ENCODE peak calls at places on chromosomes 11 and 22, in five cellular contexts. One of them, this sample, is unnamed.

GRCh38 chr11:67564230-67564629 is 19.4 kb upstream of the GSTP1 start:
- DNase-seq in naive thymus-derived CD8-positive, alpha-beta T cell: no peak
- DNase-seq in fibroblast of mammary gland: peak; percentile 50
- DNase-seq in GM04504: no peak
- DNase-seq in stimulated activated CD4-positive, alpha-beta T cell treated with anti-CD3 and anti-CD28 coated beads, Interleukin-2, amount 100 ng/mL, for 48 hours: no peak
- DNase-seq in this sample: no peak

GRCh38 chr11:63880031-63880841 is 36.7 kb downstream of the RCOR2 start:
- DNase-seq in stimulated activated CD4-positive, alpha-beta T cell treated with anti-CD3 and anti-CD28 coated beads, Interleukin-2, amount 100 ng/mL, for 48 hours: no peak
- DNase-seq in fibroblast of mammary gland: peak; percentile 79
- DNase-seq in GM04504: peak; percentile 58
- DNase-seq in naive thymus-derived CD8-positive, alpha-beta T cell: no peak
- DNase-seq in this sample: no peak

GRCh38 chr22:45629469-45630089 is 42.1 kb upstream of the ATXN10 start:
- DNase-seq in naive thymus-derived CD8-positive, alpha-beta T cell: no peak
- DNase-seq in stimulated activated CD4-positive, alpha-beta T cell treated with anti-CD3 and anti-CD28 coated beads, Interleukin-2, amount 100 ng/mL, for 48 hours: no peak
- DNase-seq in GM04504: no peak
- DNase-seq in fibroblast of mammary gland: no peak
- DNase-seq in this sample: no peak

GRCh38 chr11:8260202-8260996 is 3.3 kb downstream of the LMO1 start:
- DNase-seq in fibroblast of mammary gland: no peak
- DNase-seq in stimulated activated CD4-positive, alpha-beta T cell treated with anti-CD3 and anti-CD28 coated beads, Interleukin-2, amount 100 ng/mL, for 48 hours: no peak
- DNase-seq in GM04504: no peak
- DNase-seq in naive thymus-derived CD8-positive, alpha-beta T cell: no peak
- DNase-seq in this sample: no peak

GRCh38 chr11:57567512-57568329 is at the start of gene UBE2L6:
- DNase-seq in naive thymus-derived CD8-positive, alpha-beta T cell: peak; percentile 56
- DNase-seq in stimulated activated CD4-positive, alpha-beta T cell treated with anti-CD3 and anti-CD28 coated beads, Interleukin-2, amount 100 ng/mL, for 48 hours: peak; percentile 48
- DNase-seq in GM04504: peak; percentile 9
- DNase-seq in fibroblast of mammary gland: peak; percentile 18
- DNase-seq in this sample: peak; percentile 69

GRCh38 chr11:73962097-73962705 is 11.4 kb downstream of the DNAJB13 start:
- DNase-seq in stimulated activated CD4-positive, alpha-beta T cell treated with anti-CD3 and anti-CD28 coated beads, Interleukin-2, amount 100 ng/mL, for 48 hours: no peak
- DNase-seq in fibroblast of mammary gland: peak; percentile 15
- DNase-seq in naive thymus-derived CD8-positive, alpha-beta T cell: no peak
- DNase-seq in GM04504: no peak
- DNase-seq in this sample: no peak

GRCh38 chr11:22539851-22540376 is 85.7 kb downstream of the FANCF start:
- DNase-seq in GM04504: no peak
- DNase-seq in naive thymus-derived CD8-positive, alpha-beta T cell: no peak
- DNase-seq in stimulated activated CD4-positive, alpha-beta T cell treated with anti-CD3 and anti-CD28 coated beads, Interleukin-2, amount 100 ng/mL, for 48 hours: no peak
- DNase-seq in fibroblast of mammary gland: peak; percentile 35
- DNase-seq in this sample: no peak

GRCh38 chr11:16945671-16946469 is 68.3 kb downstream of the PLEKHA7 start:
- DNase-seq in GM04504: peak; percentile 5
- DNase-seq in naive thymus-derived CD8-positive, alpha-beta T cell: no peak
- DNase-seq in fibroblast of mammary gland: peak; percentile 57
- DNase-seq in stimulated activated CD4-positive, alpha-beta T cell treated with anti-CD3 and anti-CD28 coated beads, Interleukin-2, amount 100 ng/mL, for 48 hours: peak; percentile 25
- DNase-seq in this sample: peak; percentile 38

GRCh38 chr11:125180413-125181305 is 16.1 kb downstream of the PKNOX2 start:
- DNase-seq in naive thymus-derived CD8-positive, alpha-beta T cell: no peak
- DNase-seq in stimulated activated CD4-positive, alpha-beta T cell treated with anti-CD3 and anti-CD28 coated beads, Interleukin-2, amount 100 ng/mL, for 48 hours: no peak
- DNase-seq in fibroblast of mammary gland: peak; percentile 15
- DNase-seq in GM04504: no peak
- DNase-seq in this sample: no peak

GRCh38 chr11:36452987-36453386 is 57.1 kb downstream of the TRAF6 start:
- DNase-seq in fibroblast of mammary gland: no peak
- DNase-seq in GM04504: no peak
- DNase-seq in stimulated activated CD4-positive, alpha-beta T cell treated with anti-CD3 and anti-CD28 coated beads, Interleukin-2, amount 100 ng/mL, for 48 hours: no peak
- DNase-seq in naive thymus-derived CD8-positive, alpha-beta T cell: no peak
- DNase-seq in this sample: no peak

GRCh38 chr11:71477637-71478011 is 24.6 kb downstream of the NADSYN1 start:
- DNase-seq in stimulated activated CD4-positive, alpha-beta T cell treated with anti-CD3 and anti-CD28 coated beads, Interleukin-2, amount 100 ng/mL, for 48 hours: no peak
- DNase-seq in naive thymus-derived CD8-positive, alpha-beta T cell: no peak
- DNase-seq in GM04504: no peak
- DNase-seq in fibroblast of mammary gland: no peak
- DNase-seq in this sample: no peak

GRCh38 chr22:26461188-26461810 is 22.3 kb downstream of the HPS4 start:
- DNase-seq in GM04504: no peak
- DNase-seq in fibroblast of mammary gland: peak; percentile 50
- DNase-seq in stimulated activated CD4-positive, alpha-beta T cell treated with anti-CD3 and anti-CD28 coated beads, Interleukin-2, amount 100 ng/mL, for 48 hours: peak; percentile 33
- DNase-seq in naive thymus-derived CD8-positive, alpha-beta T cell: peak; percentile 29
- DNase-seq in this sample: no peak

GRCh38 chr11:75100314-75100713 is 3.6 kb upstream of the OR2AT4 start:
- DNase-seq in fibroblast of mammary gland: peak; percentile 77
- DNase-seq in naive thymus-derived CD8-positive, alpha-beta T cell: no peak
- DNase-seq in stimulated activated CD4-positive, alpha-beta T cell treated with anti-CD3 and anti-CD28 coated beads, Interleukin-2, amount 100 ng/mL, for 48 hours: peak; percentile 25
- DNase-seq in GM04504: no peak
- DNase-seq in this sample: peak; percentile 33

GRCh38 chr22:36277482-36278291 is 24.8 kb downstream of the APOL1 start:
- DNase-seq in stimulated activated CD4-positive, alpha-beta T cell treated with anti-CD3 and anti-CD28 coated beads, Interleukin-2, amount 100 ng/mL, for 48 hours: peak; percentile 61
- DNase-seq in GM04504: no peak
- DNase-seq in fibroblast of mammary gland: peak; percentile 64
- DNase-seq in naive thymus-derived CD8-positive, alpha-beta T cell: peak; percentile 57
- DNase-seq in this sample: peak; percentile 65

GRCh38 chr22:39253427-39254070 is 8.8 kb upstream of the PDGFB start:
- DNase-seq in fibroblast of mammary gland: peak; percentile 84
- DNase-seq in stimulated activated CD4-positive, alpha-beta T cell treated with anti-CD3 and anti-CD28 coated beads, Interleukin-2, amount 100 ng/mL, for 48 hours: no peak
- DNase-seq in naive thymus-derived CD8-positive, alpha-beta T cell: no peak
- DNase-seq in GM04504: peak; percentile 44
- DNase-seq in this sample: no peak

GRCh38 chr11:33068611-33069340 is 29.4 kb downstream of the TCP11L1 start:
- DNase-seq in stimulated activated CD4-positive, alpha-beta T cell treated with anti-CD3 and anti-CD28 coated beads, Interleukin-2, amount 100 ng/mL, for 48 hours: no peak
- DNase-seq in naive thymus-derived CD8-positive, alpha-beta T cell: no peak
- DNase-seq in fibroblast of mammary gland: no peak
- DNase-seq in GM04504: no peak
- DNase-seq in this sample: no peak

GRCh38 chr11:60069471-60069870 is 13.0 kb downstream of the MS4A3 start:
- DNase-seq in naive thymus-derived CD8-positive, alpha-beta T cell: no peak
- DNase-seq in fibroblast of mammary gland: no peak
- DNase-seq in GM04504: no peak
- DNase-seq in stimulated activated CD4-positive, alpha-beta T cell treated with anti-CD3 and anti-CD28 coated beads, Interleukin-2, amount 100 ng/mL, for 48 hours: no peak
- DNase-seq in this sample: no peak

GRCh38 chr22:39723899-39724351 is 153.4 kb downstream of the CACNA1I start:
- DNase-seq in stimulated activated CD4-positive, alpha-beta T cell treated with anti-CD3 and anti-CD28 coated beads, Interleukin-2, amount 100 ng/mL, for 48 hours: no peak
- DNase-seq in fibroblast of mammary gland: peak; percentile 32
- DNase-seq in GM04504: no peak
- DNase-seq in naive thymus-derived CD8-positive, alpha-beta T cell: no peak
- DNase-seq in this sample: no peak

GRCh38 chr22:38267086-38267485 is 5.7 kb downstream of the TMEM184B start:
- DNase-seq in naive thymus-derived CD8-positive, alpha-beta T cell: no peak
- DNase-seq in GM04504: no peak
- DNase-seq in fibroblast of mammary gland: peak; percentile 62
- DNase-seq in stimulated activated CD4-positive, alpha-beta T cell treated with anti-CD3 and anti-CD28 coated beads, Interleukin-2, amount 100 ng/mL, for 48 hours: no peak
- DNase-seq in this sample: no peak

GRCh38 chr11:360326-361280 is 8.7 kb upstream of the B4GALNT4 start:
- DNase-seq in stimulated activated CD4-positive, alpha-beta T cell treated with anti-CD3 and anti-CD28 coated beads, Interleukin-2, amount 100 ng/mL, for 48 hours: no peak
- DNase-seq in GM04504: no peak
- DNase-seq in naive thymus-derived CD8-positive, alpha-beta T cell: no peak
- DNase-seq in fibroblast of mammary gland: no peak
- DNase-seq in this sample: no peak

GRCh38 chr11:111512296-111513239 is at the start of gene BTG4:
- DNase-seq in stimulated activated CD4-positive, alpha-beta T cell treated with anti-CD3 and anti-CD28 coated beads, Interleukin-2, amount 100 ng/mL, for 48 hours: no peak
- DNase-seq in fibroblast of mammary gland: peak; percentile 14
- DNase-seq in naive thymus-derived CD8-positive, alpha-beta T cell: no peak
- DNase-seq in GM04504: no peak
- DNase-seq in this sample: peak; percentile 19

This sample was measured in GM12892.